ENCODE peak calls at places on chromosomes 3 and 15, in six cellular contexts. V is heart left ventricle, U is NT2/D1, P is NCI-H460, H is foreskin fibroblast, N is dermis microvascular lymphatic vessel endothelial cell. B is an unnamed sample.

GRCh38 chr3:192636517-192637444 is 90.6 kb downstream of the FGF12 start:
- DNase-seq in H (no peak), P (no peak), N (no peak), U (no peak), V (peak; percentile 19), B (no peak)

GRCh38 chr3:143016321-143016972 is 15.1 kb downstream of the U2SURP start:
- DNase-seq in P (no peak), H (no peak), N (peak; percentile 28), V (no peak), U (no peak), B (peak; percentile 14)

GRCh38 chr3:187000711-187001151 is 70.4 kb downstream of the ST6GAL1 start:
- DNase-seq in V (no peak), P (no peak), U (no peak), H (no peak), N (no peak), B (no peak)

GRCh38 chr15:59885832-59886231 is 118.3 kb upstream of the FOXB1 start:
- DNase-seq in H (peak; percentile 12), P (no peak), U (no peak), V (no peak), N (no peak), B (no peak)

GRCh38 chr3:46571684-46572083 is 5.6 kb upstream of the LRRC2 start:
- DNase-seq in N (no peak), P (no peak), U (no peak), V (no peak), H (no peak), B (no peak)

GRCh38 chr15:52292780-52293392 is 2.7 kb downstream of the MYO5C start:
- DNase-seq in U (no peak), H (no peak), P (no peak), V (no peak), N (no peak), B (no peak)

GRCh38 chr15:61116830-61117229 is 112.3 kb downstream of the RORA start:
- DNase-seq in P (no peak), U (no peak), V (no peak), N (no peak), H (no peak), B (no peak)

GRCh38 chr3:10286596-10287295 is 6.0 kb downstream of the GHRL start:
- DNase-seq in P (peak; percentile 55), V (peak; percentile 35), U (peak; percentile 88), H (peak; percentile 44), N (peak; percentile 89), B (peak; percentile 49)

GRCh38 chr3:13281657-13282527 is 138.2 kb downstream of the NUP210 start:
- DNase-seq in U (no peak), H (no peak), V (peak; percentile 78), P (no peak), N (peak; percentile 88), B (no peak)

GRCh38 chr3:77489216-77489615 is 449.3 kb downstream of the ROBO2 start:
- DNase-seq in V (no peak), P (no peak), N (no peak), U (no peak), H (no peak), B (no peak)

GRCh38 chr3:189488241-189488767 is 142.9 kb upstream of the TP63 start:
- DNase-seq in P (no peak), N (no peak), V (no peak), H (peak; percentile 3), U (peak; percentile 18), B (no peak)

GRCh38 chr3:45007091-45007490 is 19.0 kb upstream of the CLEC3B start:
- DNase-seq in U (no peak), N (no peak), H (no peak), V (no peak), P (no peak), B (no peak)

GRCh38 chr15:73957276-73957675 is 31.0 kb downstream of the LOXL1 start:
- DNase-seq in V (no peak), P (no peak), H (no peak), U (no peak), N (no peak), B (no peak)